ENCODE peak calls at places on chromosomes 2 and 18, in six cellular contexts. One of them, this sample, is unnamed.

GRCh38 chr18:69636529-69637301 is 236.0 kb downstream of the DOK6 start:
- DNase-seq in GM04504: no peak
- DNase-seq in GM12865: peak
- DNase-seq in hepatocyte: no peak
- DNase-seq in T follicular helper cell: no peak
- DNase-seq in MG63: no peak
- DNase-seq in this sample: peak

GRCh38 chr2:143000599-143000998 is 123.1 kb downstream of the KYNU start:
- DNase-seq in T follicular helper cell: no peak
- DNase-seq in hepatocyte: no peak
- DNase-seq in MG63: no peak
- DNase-seq in GM04504: no peak
- DNase-seq in GM12865: no peak
- DNase-seq in this sample: no peak

GRCh38 chr18:22065311-22065710 is 104.1 kb upstream of the GATA6 start:
- DNase-seq in MG63: no peak
- DNase-seq in GM12865: no peak
- DNase-seq in GM04504: no peak
- DNase-seq in hepatocyte: no peak
- DNase-seq in T follicular helper cell: no peak
- DNase-seq in this sample: no peak

GRCh38 chr18:29840101-29840500 is 1202.4 kb downstream of the DSC3 start:
- DNase-seq in GM12865: no peak
- DNase-seq in MG63: peak
- DNase-seq in hepatocyte: peak
- DNase-seq in GM04504: peak
- DNase-seq in T follicular helper cell: no peak
- DNase-seq in this sample: no peak

GRCh38 chr2:128322651-128323491 is 4.2 kb upstream of the HS6ST1 start:
- DNase-seq in MG63: no peak
- DNase-seq in hepatocyte: peak
- DNase-seq in GM12865: no peak
- DNase-seq in GM04504: no peak
- DNase-seq in T follicular helper cell: no peak
- DNase-seq in this sample: no peak

GRCh38 chr18:44708451-44709083 is 27.9 kb downstream of the SETBP1 start:
- DNase-seq in GM04504: no peak
- DNase-seq in T follicular helper cell: no peak
- DNase-seq in GM12865: no peak
- DNase-seq in MG63: no peak
- DNase-seq in hepatocyte: no peak
- DNase-seq in this sample: no peak

GRCh38 chr18:76844742-76845477 is 22.6 kb downstream of the ZNF236 start:
- DNase-seq in T follicular helper cell: no peak
- DNase-seq in GM12865: no peak
- DNase-seq in GM04504: no peak
- DNase-seq in MG63: no peak
- DNase-seq in hepatocyte: no peak
- DNase-seq in this sample: peak

GRCh38 chr2:64157792-64158191 is 13.6 kb upstream of the PELI1 start:
- DNase-seq in hepatocyte: peak
- DNase-seq in T follicular helper cell: no peak
- DNase-seq in GM12865: no peak
- DNase-seq in MG63: no peak
- DNase-seq in GM04504: no peak
- DNase-seq in this sample: no peak

GRCh38 chr2:99635710-99636431 is 146.1 kb upstream of the REV1 start:
- DNase-seq in GM12865: no peak
- DNase-seq in MG63: peak
- DNase-seq in hepatocyte: no peak
- DNase-seq in GM04504: no peak
- DNase-seq in T follicular helper cell: no peak
- DNase-seq in this sample: no peak

GRCh38 chr2:185806783-185807182 is 68.2 kb downstream of the FSIP2 start:
- DNase-seq in GM04504: no peak
- DNase-seq in hepatocyte: no peak
- DNase-seq in T follicular helper cell: no peak
- DNase-seq in MG63: no peak
- DNase-seq in GM12865: no peak
- DNase-seq in this sample: no peak

GRCh38 chr2:101330253-101330921 is 21.9 kb upstream of the RNF149 start:
- DNase-seq in GM04504: no peak
- DNase-seq in T follicular helper cell: no peak
- DNase-seq in MG63: no peak
- DNase-seq in hepatocyte: peak
- DNase-seq in GM12865: no peak
- DNase-seq in this sample: peak

GRCh38 chr2:207991944-207992343 is 33.4 kb downstream of the PLEKHM3 start:
- DNase-seq in MG63: no peak
- DNase-seq in hepatocyte: no peak
- DNase-seq in T follicular helper cell: no peak
- DNase-seq in GM04504: no peak
- DNase-seq in GM12865: no peak
- DNase-seq in this sample: no peak

GRCh38 chr2:187008111-187008510 is 159.1 kb upstream of the ZSWIM2 start:
- DNase-seq in T follicular helper cell: no peak
- DNase-seq in MG63: no peak
- DNase-seq in GM04504: no peak
- DNase-seq in hepatocyte: no peak
- DNase-seq in GM12865: no peak
- DNase-seq in this sample: no peak

GRCh38 chr18:76721207-76721996 is 101.0 kb upstream of the ZNF236 start:
- DNase-seq in MG63: no peak
- DNase-seq in hepatocyte: no peak
- DNase-seq in GM04504: no peak
- DNase-seq in GM12865: peak
- DNase-seq in T follicular helper cell: peak
- DNase-seq in this sample: no peak

GRCh38 chr2:23788100-23788499 is 138.8 kb downstream of the ATAD2B start:
- DNase-seq in MG63: no peak
- DNase-seq in hepatocyte: no peak
- DNase-seq in GM04504: no peak
- DNase-seq in T follicular helper cell: no peak
- DNase-seq in GM12865: peak
- DNase-seq in this sample: no peak

This sample was measured in HepG2.